ENCODE peak calls at places on chromosomes 16 and 17, in eight cellular contexts. Z is upper lobe of right lung, Q is IMR-90, C is tibial artery, I is cardiac muscle cell, N is SJSA1, L is H1, D is stomach. T is an unnamed sample. For H3K4me1, the result is how much of the 10 kb centered on the place peaks cover.

GRCh38 chr16:57025941-57026777 is 36.8 kb downstream of the NLRC5 start:
- DNase-seq in N (no peak), Q (no peak), C (no peak), Z (no peak), D (no peak), I (no peak), L (no peak), T (no peak)

GRCh38 chr17:38600906-38601305 is 4.8 kb downstream of the SRCIN1 start:
- DNase-seq in C (no peak), Q (no peak), Z (no peak), N (no peak), I (no peak), D (no peak), L (no peak), T (no peak)

GRCh38 chr16:66934138-66934838 is at the start of gene CIAO2B:
- DNase-seq in I (peak), N (peak), Q (peak), Z (peak), D (peak), L (no peak), C (peak), T (peak)

GRCh38 chr17:41326173-41327145 is 10.9 kb upstream of the KRTAP17-1 start:
- DNase-seq in L (no peak), N (peak), C (no peak), I (no peak), Q (no peak), D (no peak), Z (no peak), T (no peak)

GRCh38 chr17:82696916-82697807 is 1.3 kb downstream of the RAB40B start:
- DNase-seq in N (no peak), Z (no peak), C (no peak), I (no peak), D (peak), L (no peak), Q (no peak), T (no peak)

GRCh38 chr17:75295220-75296158 is 6.3 kb upstream of the SLC25A19 start:
- DNase-seq in I (no peak), D (no peak), C (no peak), L (no peak), N (no peak), Z (no peak), Q (no peak), T (no peak)

GRCh38 chr17:82545071-82545462 is 25.5 kb downstream of the FOXK2 start:
- DNase-seq in Z (no peak), Q (no peak), C (no peak), D (no peak), I (no peak), L (no peak), N (no peak), T (no peak)

GRCh38 chr17:27526603-27527002 is 70.4 kb downstream of the KSR1 start:
- DNase-seq in L (no peak), D (peak), Z (peak), N (no peak), C (no peak), Q (peak), I (no peak), T (peak)

GRCh38 chr16:31005350-31006085 is 4.9 kb downstream of the STX1B start:
- DNase-seq in I (no peak), Q (peak), N (no peak), D (no peak), L (no peak), C (no peak), Z (no peak), T (no peak)

DNA sequence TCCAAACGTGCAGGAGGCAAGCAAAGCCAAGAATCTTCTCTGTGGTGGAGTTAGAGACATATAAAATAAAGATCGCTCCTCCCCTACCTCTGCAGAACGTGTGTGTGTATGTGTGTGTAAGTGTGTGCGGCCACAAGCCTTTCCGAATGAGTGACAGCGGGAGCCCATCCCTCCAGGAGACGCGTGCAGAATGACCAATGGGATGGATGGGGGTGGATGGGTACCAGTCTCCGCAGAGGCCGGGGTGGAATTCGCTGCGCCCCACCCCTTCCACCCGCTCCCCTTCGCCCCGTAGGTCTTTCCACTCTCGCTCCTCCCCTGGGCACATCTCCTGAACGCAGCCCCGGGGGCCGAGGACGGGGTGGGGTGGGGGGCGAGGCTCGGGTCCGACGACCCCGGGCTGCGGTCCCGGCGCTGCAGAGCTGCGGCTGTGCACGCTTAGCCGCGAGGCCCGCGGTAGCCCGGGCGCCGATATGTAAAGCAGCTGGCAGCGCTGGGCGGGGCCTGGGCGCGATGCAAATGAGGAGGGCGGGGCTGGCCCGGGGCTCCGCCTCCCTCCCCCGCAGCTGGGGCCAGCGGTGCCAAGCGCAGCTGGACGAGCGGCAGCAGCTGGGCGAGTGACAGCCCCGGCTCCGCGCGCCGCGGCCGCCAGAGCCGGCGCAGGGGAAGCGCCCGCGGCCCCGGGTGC is at the start of gene PRKCB:
- DNase-seq in Q (peak), Z (peak), L (peak), I (peak), N (peak), D (peak), C (peak), T (peak)
- H3K27ac ChIP-seq in Q (no peak), Z (no peak), L (no peak), I (no peak), N (no peak), D (peak), C (no peak), T (peak)

GRCh38 chr16:1606774-1607173 is 5.1 kb downstream of the IFT140 start:
- DNase-seq in L (no peak), Q (no peak), D (no peak), N (no peak), I (no peak), Z (no peak), C (no peak), T (no peak)
- H3K4me1 ChIP-seq in L (under half), Q (under half), D (under half), N (under half), I (under half), Z (under half), C (under half), T (under half)

GRCh38 chr16:74625500-74626350 is 18.8 kb upstream of the GLG1 start:
- DNase-seq in Z (peak), C (no peak), L (no peak), N (no peak), I (no peak), Q (no peak), D (peak), T (no peak)

GRCh38 chr16:74623214-74623842 is 16.4 kb upstream of the GLG1 start:
- DNase-seq in N (no peak), Z (no peak), C (no peak), Q (peak), D (peak), L (no peak), I (peak), T (no peak)

GRCh38 chr16:74623846-74624245 is 16.9 kb upstream of the GLG1 start:
- DNase-seq in Z (peak), Q (no peak), I (no peak), D (peak), L (no peak), N (no peak), C (no peak), T (no peak)

GRCh38 chr16:74627506-74628220 is 20.7 kb upstream of the GLG1 start:
- DNase-seq in N (no peak), Q (peak), I (no peak), L (no peak), C (no peak), Z (no peak), D (peak), T (no peak)

DNA sequence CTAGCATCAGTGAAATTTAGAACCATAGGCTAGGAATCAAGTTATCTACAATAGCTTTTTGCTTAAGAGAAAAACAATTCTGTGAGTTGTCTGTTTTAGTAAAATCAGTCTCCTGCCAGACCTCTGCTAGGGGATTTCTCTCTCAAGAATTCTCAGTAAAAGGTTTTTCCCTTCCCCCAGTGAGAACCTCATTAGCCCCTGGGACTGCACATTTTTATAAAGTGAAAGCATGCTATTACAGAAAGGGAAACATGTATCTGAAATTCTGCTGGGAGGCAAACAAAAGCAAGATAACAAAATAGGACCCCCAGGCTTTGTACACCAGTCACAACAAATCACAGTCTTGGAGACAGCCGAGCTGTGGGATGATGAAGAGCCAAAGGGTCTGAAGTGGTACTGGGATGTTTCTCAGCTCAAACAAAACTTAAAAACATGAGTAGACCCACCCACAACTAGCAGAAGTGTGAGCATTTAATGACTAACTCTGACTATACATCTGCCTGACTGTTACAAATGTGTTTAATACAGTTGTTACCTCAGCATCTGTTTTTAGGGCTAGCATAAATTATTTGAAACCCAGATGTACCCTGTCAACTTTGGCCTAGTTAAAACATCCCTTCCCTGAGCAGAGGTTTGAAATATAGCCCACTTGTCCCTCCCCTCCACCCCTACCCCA is 20.0 kb upstream of the GLG1 start:
- DNase-seq in C (no peak), Q (peak), N (no peak), D (no peak), Z (no peak), L (no peak), I (no peak), T (no peak)
- H3K27ac ChIP-seq in C (no peak), Q (no peak), N (no peak), D (peak), Z (no peak), L (no peak), I (no peak), T (no peak)

DNA sequence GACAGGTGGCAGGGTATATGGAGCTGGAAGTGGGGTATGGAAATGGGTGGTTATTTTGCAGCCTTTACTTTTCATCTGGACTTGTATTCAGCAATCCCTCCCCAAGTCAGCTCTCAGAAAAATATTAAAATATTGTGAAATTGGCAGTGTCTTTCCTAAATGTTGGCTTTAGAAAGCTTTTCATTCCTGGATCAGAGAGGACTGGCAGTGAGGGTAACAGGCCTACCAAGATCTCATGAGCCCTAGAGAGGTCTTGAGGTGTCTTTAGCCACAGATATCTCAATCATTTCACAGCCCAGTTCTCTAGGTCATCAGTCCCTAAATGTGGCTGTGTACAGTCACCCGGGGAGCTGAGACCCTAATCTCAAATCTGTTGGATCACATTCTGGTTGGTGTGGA is 22.5 kb downstream of the SLC7A6OS start:
- DNase-seq in N (no peak), I (no peak), C (no peak), Q (no peak), D (no peak), L (no peak), Z (no peak), T (no peak)
- H3K4me1 ChIP-seq in N (under half), I (under half), C (under half), Q (under half), D (under half), L (under half), Z (half or more), T (under half)

GRCh38 chr17:21113706-21114105 is 13.1 kb upstream of the DHRS7B start:
- DNase-seq in I (no peak), N (no peak), Q (no peak), Z (no peak), C (no peak), L (no peak), D (no peak), T (no peak)

GRCh38 chr17:21108651-21109050 is 18.1 kb upstream of the DHRS7B start:
- DNase-seq in N (no peak), Q (no peak), L (no peak), C (no peak), I (no peak), D (no peak), Z (no peak), T (no peak)

GRCh38 chr17:21113106-21113690 is 13.6 kb upstream of the DHRS7B start:
- DNase-seq in C (no peak), Z (no peak), Q (no peak), L (no peak), N (no peak), D (no peak), I (no peak), T (no peak)
- H3K27ac ChIP-seq in C (no peak), Z (no peak), Q (no peak), L (no peak), N (no peak), D (no peak), I (no peak), T (no peak)

GRCh38 chr16:9058211-9058610 is 33.2 kb upstream of the HAPSTR1 start:
- DNase-seq in Z (no peak), D (no peak), C (no peak), N (no peak), I (no peak), L (no peak), Q (no peak), T (no peak)

GRCh38 chr16:9060225-9060624 is 31.2 kb upstream of the HAPSTR1 start:
- DNase-seq in L (no peak), N (no peak), I (no peak), Z (no peak), D (no peak), Q (no peak), C (no peak), T (no peak)

GRCh38 chr16:9062301-9062700 is 29.1 kb upstream of the HAPSTR1 start:
- DNase-seq in N (no peak), Z (no peak), C (no peak), I (no peak), Q (no peak), L (no peak), D (no peak), T (no peak)

GRCh38 chr16:9065077-9065476 is 26.4 kb upstream of the HAPSTR1 start:
- DNase-seq in L (no peak), D (no peak), C (no peak), Q (no peak), Z (no peak), N (no peak), I (no peak), T (no peak)

GRCh38 chr16:9061358-9061813 is 30.1 kb upstream of the HAPSTR1 start:
- DNase-seq in C (peak), L (no peak), D (no peak), Z (no peak), N (no peak), I (peak), Q (peak), T (no peak)
- H3K4me1 ChIP-seq in C (under half), L (under half), D (under half), Z (under half), N (under half), I (under half), Q (under half), T (under half)

DNA sequence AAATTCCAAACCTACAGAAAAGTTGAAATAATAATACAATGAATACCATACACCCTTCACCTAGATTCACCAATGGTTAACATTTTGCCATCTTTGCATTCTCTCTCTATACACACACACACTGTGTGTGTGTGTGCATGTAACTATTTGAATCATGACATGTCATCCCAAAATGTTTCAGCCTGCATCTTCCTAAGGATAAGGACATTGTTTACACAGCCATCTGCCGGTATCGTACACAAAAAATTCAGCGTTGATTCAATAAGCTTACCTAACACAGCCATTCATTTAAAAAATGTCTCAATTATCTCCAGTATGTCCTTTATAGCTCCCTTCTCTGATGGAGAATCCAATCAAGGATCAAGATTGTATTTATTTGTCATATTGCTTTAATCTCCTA is 3.9 kb downstream of the MXRA7 start:
- DNase-seq in L (no peak), D (no peak), Q (no peak), Z (no peak), I (no peak), N (no peak), C (no peak), T (no peak)
- H3K27ac ChIP-seq in L (no peak), D (peak), Q (no peak), Z (no peak), I (no peak), N (no peak), C (peak), T (no peak)

DNA sequence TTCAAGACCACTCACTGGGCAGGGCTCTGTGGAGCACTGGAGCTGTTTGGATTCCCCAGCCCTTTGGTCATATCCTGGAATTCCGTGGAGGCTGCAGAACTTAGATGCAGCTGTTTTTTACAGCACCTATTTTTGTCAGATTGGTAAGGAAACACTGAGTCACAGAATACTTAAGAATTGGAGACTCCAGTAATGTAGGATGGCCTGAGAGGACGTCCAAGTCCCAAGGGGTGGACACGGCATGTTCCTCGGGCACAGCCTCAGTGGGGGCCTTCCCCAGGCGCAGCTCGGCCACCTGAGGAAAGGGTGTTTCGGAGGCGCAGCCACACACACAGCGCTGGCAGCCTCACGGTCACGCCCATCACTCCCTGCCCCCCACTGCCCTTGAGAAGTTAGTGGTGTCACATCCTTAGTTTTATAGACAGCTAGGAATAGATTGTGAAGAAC is 14.8 kb downstream of the PLD6 start:
- DNase-seq in L (no peak), C (no peak), D (no peak), Q (peak), I (no peak), Z (no peak), N (peak), T (no peak)
- H3K4me1 ChIP-seq in L (under half), C (under half), D (under half), Q (under half), I (under half), Z (under half), N (under half), T (under half)

T was measured in colonic mucosa.